ENCODE peak calls at places on chromosome 9, in five cellular contexts. One of them, this sample, is unnamed.
A peak's percentile ranks its signal among the peaks of the same experiment; 100 is the strongest.

GRCh38 chr9:90943341-90943740 is 141.7 kb downstream of the SYK start:
- DNase-seq in osteoblast: no peak
- DNase-seq in tibial artery: no peak
- DNase-seq in OCI-LY7: no peak
- DNase-seq in transverse colon: no peak
- DNase-seq in this sample: no peak

GRCh38 chr9:124574944-124575343 is 67.7 kb upstream of the NR5A1 start:
- DNase-seq in transverse colon: no peak
- DNase-seq in tibial artery: no peak
- DNase-seq in OCI-LY7: no peak
- DNase-seq in osteoblast: peak; percentile 74
- DNase-seq in this sample: no peak

GRCh38 chr9:122234022-122234748 is 5.4 kb upstream of the LHX6 start:
- DNase-seq in osteoblast: no peak
- DNase-seq in transverse colon: no peak
- DNase-seq in OCI-LY7: no peak
- DNase-seq in tibial artery: no peak
- DNase-seq in this sample: no peak

GRCh38 chr9:130845901-130846381 is 10.9 kb downstream of the ABL1 start:
- DNase-seq in OCI-LY7: no peak
- DNase-seq in tibial artery: no peak
- DNase-seq in osteoblast: peak; percentile 71
- DNase-seq in transverse colon: no peak
- DNase-seq in this sample: no peak

GRCh38 chr9:22131817-22132216 is 122.7 kb upstream of the CDKN2B start:
- DNase-seq in osteoblast: no peak
- DNase-seq in tibial artery: no peak
- DNase-seq in transverse colon: no peak
- DNase-seq in OCI-LY7: no peak
- DNase-seq in this sample: no peak

GRCh38 chr9:88379352-88379751 is 8.9 kb upstream of the SPIN1 start:
- DNase-seq in tibial artery: no peak
- DNase-seq in transverse colon: no peak
- DNase-seq in osteoblast: no peak
- DNase-seq in OCI-LY7: no peak
- DNase-seq in this sample: no peak

GRCh38 chr9:81377310-81377709 is 312.0 kb downstream of the TLE1 start:
- DNase-seq in tibial artery: no peak
- DNase-seq in osteoblast: no peak
- DNase-seq in OCI-LY7: no peak
- DNase-seq in transverse colon: no peak
- DNase-seq in this sample: no peak

GRCh38 chr9:112647596-112647995 is 70.3 kb downstream of the INIP start:
- DNase-seq in tibial artery: no peak
- DNase-seq in OCI-LY7: no peak
- DNase-seq in transverse colon: no peak
- DNase-seq in osteoblast: no peak
- DNase-seq in this sample: no peak

GRCh38 chr9:89312154-89312616 is 1.2 kb downstream of the CKS2 start:
- DNase-seq in tibial artery: no peak
- DNase-seq in OCI-LY7: peak; percentile 48
- DNase-seq in osteoblast: no peak
- DNase-seq in transverse colon: no peak
- DNase-seq in this sample: peak; percentile 42

GRCh38 chr9:131817627-131818026 is 77.8 kb upstream of the RAPGEF1 start:
- DNase-seq in osteoblast: no peak
- DNase-seq in OCI-LY7: no peak
- DNase-seq in tibial artery: no peak
- DNase-seq in transverse colon: no peak
- DNase-seq in this sample: no peak

GRCh38 chr9:85377751-85378289 is 363.9 kb downstream of the AGTPBP1 start:
- DNase-seq in osteoblast: no peak
- DNase-seq in transverse colon: no peak
- DNase-seq in OCI-LY7: no peak
- DNase-seq in tibial artery: no peak
- DNase-seq in this sample: no peak

GRCh38 chr9:97487107-97487506 is 14.4 kb upstream of the TMOD1 start:
- DNase-seq in OCI-LY7: no peak
- DNase-seq in transverse colon: no peak
- DNase-seq in tibial artery: no peak
- DNase-seq in osteoblast: no peak
- DNase-seq in this sample: no peak
- TF ChIP-seq CTCF in OCI-LY7: peak; percentile 58
- TF ChIP-seq CTCF in transverse colon: no peak
- TF ChIP-seq CTCF in tibial artery: no peak
- TF ChIP-seq CTCF in osteoblast: peak; percentile 54
- TF ChIP-seq CTCF in this sample: no peak

GRCh38 chr9:134661791-134662142 is 20.2 kb downstream of the COL5A1 start:
- DNase-seq in tibial artery: peak; percentile 65
- DNase-seq in osteoblast: peak; percentile 95
- DNase-seq in OCI-LY7: no peak
- DNase-seq in transverse colon: peak; percentile 23
- DNase-seq in this sample: no peak
- H3K4me3 ChIP-seq in tibial artery: no peak overlapping the region
- H3K4me3 ChIP-seq in osteoblast: no peak overlapping the region
- H3K4me3 ChIP-seq in OCI-LY7: no peak overlapping the region
- H3K4me3 ChIP-seq in transverse colon: no peak overlapping the region
- H3K4me3 ChIP-seq in this sample: no peak overlapping the region

GRCh38 chr9:107282268-107282667 is 811 bp upstream of the RAD23B start:
- DNase-seq in tibial artery: no peak
- DNase-seq in transverse colon: peak; percentile 12
- DNase-seq in OCI-LY7: peak; percentile 37
- DNase-seq in osteoblast: no peak
- DNase-seq in this sample: no peak

GRCh38 chr9:107280543-107280942 is 2.5 kb upstream of the RAD23B start:
- DNase-seq in OCI-LY7: no peak
- DNase-seq in tibial artery: no peak
- DNase-seq in transverse colon: no peak
- DNase-seq in osteoblast: no peak
- DNase-seq in this sample: no peak

GRCh38 chr9:107282759-107283620 is at the start of gene RAD23B:
- DNase-seq in tibial artery: peak; percentile 97
- DNase-seq in osteoblast: peak; percentile 96
- DNase-seq in transverse colon: peak; percentile 99
- DNase-seq in OCI-LY7: peak; percentile 97
- DNase-seq in this sample: peak; percentile 98

GRCh38 chr9:107279084-107279483 is 4.0 kb upstream of the RAD23B start:
- DNase-seq in OCI-LY7: no peak
- DNase-seq in transverse colon: no peak
- DNase-seq in osteoblast: no peak
- DNase-seq in tibial artery: no peak
- DNase-seq in this sample: no peak

DNA sequence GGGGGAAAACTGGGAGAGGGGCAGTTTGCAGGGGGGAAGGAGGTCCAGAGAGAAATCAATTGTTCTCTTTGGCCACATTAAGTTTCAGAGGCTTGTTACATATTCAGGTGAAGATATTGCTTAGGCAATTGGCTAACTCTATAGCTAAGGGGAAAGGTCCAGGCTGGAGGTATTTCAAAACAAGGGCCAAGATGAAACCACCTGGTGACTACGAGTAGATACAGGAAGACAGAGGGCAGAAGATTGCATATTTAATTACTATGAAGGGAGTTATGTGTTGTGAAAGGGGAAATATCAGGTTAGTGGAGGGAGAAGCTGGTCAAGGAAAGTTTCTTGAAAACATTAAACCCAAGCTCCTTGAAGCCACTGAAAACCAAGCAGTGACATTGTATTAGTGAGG is 1.9 kb upstream of the RAD23B start:
- DNase-seq in OCI-LY7: peak; percentile 46
- DNase-seq in tibial artery: no peak
- DNase-seq in osteoblast: no peak
- DNase-seq in transverse colon: no peak
- DNase-seq in this sample: no peak
- H3K27ac ChIP-seq in OCI-LY7: peak overlapping the region; percentile 31
- H3K27ac ChIP-seq in tibial artery: no peak overlapping the region
- H3K27ac ChIP-seq in osteoblast: no peak overlapping the region
- H3K27ac ChIP-seq in transverse colon: no peak overlapping the region
- H3K27ac ChIP-seq in this sample: no peak overlapping the region

DNA sequence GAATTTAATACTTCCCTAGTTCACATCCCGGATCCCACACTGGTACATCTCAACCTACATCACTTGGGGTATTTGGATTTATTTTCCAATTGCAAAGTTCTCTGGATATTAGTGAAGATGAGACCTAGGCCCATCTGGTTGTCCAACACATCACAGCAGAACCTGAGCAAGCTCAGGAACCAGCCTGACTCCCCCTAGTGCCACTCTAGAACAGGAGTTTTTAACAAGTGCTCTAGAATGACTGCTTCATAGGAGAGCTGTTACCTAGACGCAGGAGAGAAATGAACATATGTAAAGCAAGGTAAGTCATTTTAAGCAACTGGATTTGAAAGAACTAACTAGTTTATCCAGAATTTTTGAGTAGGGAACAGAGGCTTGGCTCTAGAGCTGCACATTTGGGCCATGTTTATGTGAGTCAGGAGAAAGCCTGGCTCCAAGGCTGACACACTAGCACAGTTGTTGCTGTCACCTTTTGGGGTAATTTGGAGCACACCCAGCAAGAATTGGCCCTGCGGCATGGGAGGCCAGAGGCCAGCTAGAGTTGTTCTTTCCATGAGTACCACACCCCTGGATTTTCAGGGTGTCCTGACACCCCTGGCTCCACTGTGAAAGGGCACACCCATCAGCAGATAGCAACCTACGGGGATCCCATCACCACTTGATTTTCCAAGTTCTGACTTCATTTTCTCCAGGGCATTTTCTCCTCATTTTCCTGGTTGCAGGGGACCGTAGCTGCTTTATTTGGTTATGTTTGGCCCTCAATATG is 110.9 kb upstream of the LPAR1 start:
- DNase-seq in tibial artery: peak; percentile 59
- DNase-seq in OCI-LY7: no peak
- DNase-seq in osteoblast: no peak
- DNase-seq in transverse colon: no peak
- DNase-seq in this sample: no peak
- TF ChIP-seq CTCF in tibial artery: no peak
- TF ChIP-seq CTCF in OCI-LY7: peak; percentile 38
- TF ChIP-seq CTCF in osteoblast: peak; percentile 27
- TF ChIP-seq CTCF in transverse colon: peak; percentile 2
- TF ChIP-seq CTCF in this sample: no peak

GRCh38 chr9:69817202-69817601 is 3.4 kb upstream of the CFAP95 start:
- DNase-seq in tibial artery: no peak
- DNase-seq in transverse colon: no peak
- DNase-seq in OCI-LY7: no peak
- DNase-seq in osteoblast: no peak
- DNase-seq in this sample: no peak

GRCh38 chr9:69820955-69821788 is 555 bp downstream of the CFAP95 start:
- DNase-seq in transverse colon: no peak
- DNase-seq in OCI-LY7: no peak
- DNase-seq in osteoblast: peak; percentile 78
- DNase-seq in tibial artery: no peak
- DNase-seq in this sample: no peak

GRCh38 chr9:69824497-69825252 is 4.1 kb downstream of the CFAP95 start:
- DNase-seq in tibial artery: no peak
- DNase-seq in osteoblast: no peak
- DNase-seq in transverse colon: no peak
- DNase-seq in OCI-LY7: no peak
- DNase-seq in this sample: no peak

GRCh38 chr9:69818946-69819345 is 1.7 kb upstream of the CFAP95 start:
- DNase-seq in OCI-LY7: no peak
- DNase-seq in tibial artery: no peak
- DNase-seq in osteoblast: no peak
- DNase-seq in transverse colon: no peak
- DNase-seq in this sample: no peak

DNA sequence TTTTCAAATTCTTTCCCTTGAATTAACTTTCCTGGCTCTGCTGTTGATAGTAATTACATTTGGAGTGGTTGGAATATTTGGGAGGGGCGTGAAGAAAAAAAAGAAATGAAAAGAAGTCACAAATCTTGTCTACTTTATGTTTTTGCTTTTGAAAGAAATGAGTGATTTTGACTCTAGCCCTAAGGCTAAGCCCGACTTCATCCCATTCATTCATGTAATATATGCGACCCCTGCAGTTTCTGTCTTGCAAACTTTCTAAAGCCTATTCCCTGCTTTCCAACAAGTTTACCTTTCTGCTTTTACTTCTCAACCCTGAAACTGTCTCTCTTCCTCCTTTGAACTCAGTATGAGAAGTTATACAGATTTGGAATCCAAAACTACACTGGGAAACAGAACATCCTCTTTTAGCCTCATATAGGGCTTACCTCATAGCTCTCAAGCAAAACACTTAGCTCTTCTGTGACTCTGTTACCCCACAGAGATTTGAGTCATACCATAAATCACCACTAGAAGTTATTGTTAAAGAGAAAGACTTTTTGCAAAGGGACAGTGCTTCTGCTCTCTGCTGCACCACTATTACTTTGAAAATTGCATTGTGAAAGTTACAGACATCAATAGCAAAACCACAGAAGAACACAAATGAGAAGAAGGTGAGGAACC is 1.6 kb downstream of the CFAP95 start:
- DNase-seq in transverse colon: no peak
- DNase-seq in OCI-LY7: no peak
- DNase-seq in osteoblast: peak; percentile 61
- DNase-seq in tibial artery: no peak
- DNase-seq in this sample: no peak
- H3K4me3 ChIP-seq in transverse colon: no peak overlapping the region
- H3K4me3 ChIP-seq in OCI-LY7: no peak overlapping the region
- H3K4me3 ChIP-seq in osteoblast: no peak overlapping the region
- H3K4me3 ChIP-seq in tibial artery: no peak overlapping the region
- H3K4me3 ChIP-seq in this sample: no peak overlapping the region

GRCh38 chr9:123251324-123251723 is 17.1 kb downstream of the STRBP start:
- DNase-seq in tibial artery: no peak
- DNase-seq in OCI-LY7: no peak
- DNase-seq in osteoblast: no peak
- DNase-seq in transverse colon: no peak
- DNase-seq in this sample: no peak

GRCh38 chr9:123250504-123250903 is 17.9 kb downstream of the STRBP start:
- DNase-seq in transverse colon: no peak
- DNase-seq in osteoblast: no peak
- DNase-seq in OCI-LY7: no peak
- DNase-seq in tibial artery: no peak
- DNase-seq in this sample: no peak

GRCh38 chr9:123248630-123249029 is 19.8 kb downstream of the STRBP start:
- DNase-seq in tibial artery: no peak
- DNase-seq in osteoblast: no peak
- DNase-seq in transverse colon: no peak
- DNase-seq in OCI-LY7: no peak
- DNase-seq in this sample: no peak

GRCh38 chr9:123251741-123252140 is 16.6 kb downstream of the STRBP start:
- DNase-seq in tibial artery: no peak
- DNase-seq in osteoblast: no peak
- DNase-seq in transverse colon: peak; percentile 39
- DNase-seq in OCI-LY7: no peak
- DNase-seq in this sample: no peak

GRCh38 chr9:123246534-123246933 is 21.9 kb downstream of the STRBP start:
- DNase-seq in tibial artery: no peak
- DNase-seq in OCI-LY7: no peak
- DNase-seq in transverse colon: no peak
- DNase-seq in osteoblast: no peak
- DNase-seq in this sample: no peak
- H3K27ac ChIP-seq in tibial artery: no peak overlapping the region
- H3K27ac ChIP-seq in OCI-LY7: no peak overlapping the region
- H3K27ac ChIP-seq in transverse colon: no peak overlapping the region
- H3K27ac ChIP-seq in osteoblast: no peak overlapping the region
- H3K27ac ChIP-seq in this sample: no peak overlapping the region

GRCh38 chr9:99821187-99822095 is at the start of gene NR4A3:
- DNase-seq in transverse colon: peak; percentile 95
- DNase-seq in OCI-LY7: peak; percentile 91
- DNase-seq in osteoblast: peak; percentile 99
- DNase-seq in tibial artery: peak; percentile 93
- DNase-seq in this sample: peak; percentile 96
- TF ChIP-seq CTCF in transverse colon: peak; percentile 31
- TF ChIP-seq CTCF in OCI-LY7: no peak
- TF ChIP-seq CTCF in osteoblast: no peak
- TF ChIP-seq CTCF in tibial artery: peak; percentile 59
- TF ChIP-seq CTCF in this sample: peak; percentile 52

GRCh38 chr9:136326777-136327312 is 494 bp upstream of the GPSM1 start:
- DNase-seq in tibial artery: no peak
- DNase-seq in transverse colon: no peak
- DNase-seq in osteoblast: no peak
- DNase-seq in OCI-LY7: no peak
- DNase-seq in this sample: no peak
- H3K4me3 ChIP-seq in tibial artery: peak overlapping the region; percentile 62
- H3K4me3 ChIP-seq in transverse colon: peak overlapping the region; percentile 50
- H3K4me3 ChIP-seq in osteoblast: peak overlapping the region; percentile 55
- H3K4me3 ChIP-seq in OCI-LY7: no peak overlapping the region
- H3K4me3 ChIP-seq in this sample: peak overlapping the region; percentile 78

This sample was measured in testis.